ENCODE peak calls at places on chromosomes 4 and X, in eight cellular contexts. One of them, this sample, is unnamed.

GRCh38 chr4:24922416-24922815 is 9.6 kb upstream of the CCDC149 start:
- DNase-seq in right atrium auricular region: no peak
- DNase-seq in testis: no peak
- DNase-seq in tibial nerve: no peak
- DNase-seq in substantia nigra: no peak
- DNase-seq in CD4-positive, alpha-beta T cell: no peak
- DNase-seq in breast epithelium: no peak
- DNase-seq in ovary: no peak
- DNase-seq in this sample: no peak

GRCh38 chr4:127249066-127249766 is 383.5 kb upstream of the INTU start:
- DNase-seq in right atrium auricular region: no peak
- DNase-seq in testis: no peak
- DNase-seq in tibial nerve: no peak
- DNase-seq in substantia nigra: no peak
- DNase-seq in CD4-positive, alpha-beta T cell: no peak
- DNase-seq in breast epithelium: no peak
- DNase-seq in ovary: no peak
- DNase-seq in this sample: no peak

GRCh38 chr4:174604198-174604597 is 81.9 kb upstream of the HPGD start:
- DNase-seq in right atrium auricular region: no peak
- DNase-seq in testis: no peak
- DNase-seq in tibial nerve: no peak
- DNase-seq in substantia nigra: no peak
- DNase-seq in CD4-positive, alpha-beta T cell: no peak
- DNase-seq in breast epithelium: no peak
- DNase-seq in ovary: no peak
- DNase-seq in this sample: no peak

GRCh38 chr4:169048867-169049266 is 38.8 kb upstream of the CBR4 start:
- DNase-seq in right atrium auricular region: no peak
- DNase-seq in testis: no peak
- DNase-seq in tibial nerve: no peak
- DNase-seq in substantia nigra: no peak
- DNase-seq in CD4-positive, alpha-beta T cell: no peak
- DNase-seq in breast epithelium: no peak
- DNase-seq in ovary: no peak
- DNase-seq in this sample: no peak

GRCh38 chr4:107036602-107037151 is 564 bp upstream of the DKK2 start:
- DNase-seq in right atrium auricular region: no peak
- DNase-seq in testis: no peak
- DNase-seq in tibial nerve: no peak
- DNase-seq in substantia nigra: no peak
- DNase-seq in CD4-positive, alpha-beta T cell: no peak
- DNase-seq in breast epithelium: no peak
- DNase-seq in ovary: no peak
- DNase-seq in this sample: no peak

GRCh38 chrX:136546369-136546768 is 14.4 kb downstream of the VGLL1 start:
- DNase-seq in right atrium auricular region: no peak
- DNase-seq in testis: no peak
- DNase-seq in tibial nerve: no peak
- DNase-seq in substantia nigra: no peak
- DNase-seq in CD4-positive, alpha-beta T cell: no peak
- DNase-seq in breast epithelium: no peak
- DNase-seq in ovary: no peak
- DNase-seq in this sample: no peak

GRCh38 chr4:41305486-41305885 is 48.8 kb downstream of the UCHL1 start:
- DNase-seq in right atrium auricular region: no peak
- DNase-seq in testis: no peak
- DNase-seq in tibial nerve: no peak
- DNase-seq in substantia nigra: no peak
- DNase-seq in CD4-positive, alpha-beta T cell: no peak
- DNase-seq in breast epithelium: no peak
- DNase-seq in ovary: no peak
- DNase-seq in this sample: no peak

GRCh38 chr4:125283702-125284279 is 31.0 kb upstream of the FAT4 start:
- DNase-seq in right atrium auricular region: no peak
- DNase-seq in testis: no peak
- DNase-seq in tibial nerve: no peak
- DNase-seq in substantia nigra: no peak
- DNase-seq in CD4-positive, alpha-beta T cell: no peak
- DNase-seq in breast epithelium: no peak
- DNase-seq in ovary: no peak
- DNase-seq in this sample: no peak

GRCh38 chrX:128975716-128976115 is 547.6 kb downstream of the SMARCA1 start:
- DNase-seq in right atrium auricular region: no peak
- DNase-seq in testis: peak; percentile 54
- DNase-seq in tibial nerve: peak; percentile 4
- DNase-seq in substantia nigra: peak; percentile 18
- DNase-seq in CD4-positive, alpha-beta T cell: no peak
- DNase-seq in breast epithelium: no peak
- DNase-seq in ovary: no peak
- DNase-seq in this sample: no peak

GRCh38 chrX:38271154-38271716 is 50.6 kb upstream of the SRPX start:
- DNase-seq in right atrium auricular region: no peak
- DNase-seq in testis: no peak
- DNase-seq in tibial nerve: no peak
- DNase-seq in substantia nigra: no peak
- DNase-seq in CD4-positive, alpha-beta T cell: no peak
- DNase-seq in breast epithelium: no peak
- DNase-seq in ovary: no peak
- DNase-seq in this sample: no peak

GRCh38 chr4:52550186-52550585 is 108.9 kb downstream of the USP46 start:
- DNase-seq in right atrium auricular region: no peak
- DNase-seq in testis: no peak
- DNase-seq in tibial nerve: no peak
- DNase-seq in substantia nigra: no peak
- DNase-seq in CD4-positive, alpha-beta T cell: no peak
- DNase-seq in breast epithelium: no peak
- DNase-seq in ovary: no peak
- DNase-seq in this sample: no peak

GRCh38 chr4:151207868-151208267 is 69.1 kb upstream of the PRSS48 start:
- DNase-seq in right atrium auricular region: no peak
- DNase-seq in testis: no peak
- DNase-seq in tibial nerve: no peak
- DNase-seq in substantia nigra: no peak
- DNase-seq in CD4-positive, alpha-beta T cell: no peak
- DNase-seq in breast epithelium: no peak
- DNase-seq in ovary: no peak
- DNase-seq in this sample: no peak

GRCh38 chr4:38160487-38161207 is 200.4 kb downstream of the PTTG2 start:
- DNase-seq in right atrium auricular region: peak; percentile 72
- DNase-seq in testis: no peak
- DNase-seq in tibial nerve: peak; percentile 73
- DNase-seq in substantia nigra: no peak
- DNase-seq in CD4-positive, alpha-beta T cell: peak; percentile 18
- DNase-seq in breast epithelium: no peak
- DNase-seq in ovary: no peak
- DNase-seq in this sample: peak; percentile 54

GRCh38 chr4:104677122-104677521 is 182.4 kb upstream of the CXXC4 start:
- DNase-seq in right atrium auricular region: no peak
- DNase-seq in testis: no peak
- DNase-seq in tibial nerve: no peak
- DNase-seq in substantia nigra: no peak
- DNase-seq in CD4-positive, alpha-beta T cell: no peak
- DNase-seq in breast epithelium: no peak
- DNase-seq in ovary: no peak
- DNase-seq in this sample: no peak

GRCh38 chr4:8536467-8536866 is 43.7 kb upstream of the GPR78 start:
- DNase-seq in right atrium auricular region: no peak
- DNase-seq in testis: no peak
- DNase-seq in tibial nerve: no peak
- DNase-seq in substantia nigra: no peak
- DNase-seq in CD4-positive, alpha-beta T cell: no peak
- DNase-seq in breast epithelium: no peak
- DNase-seq in ovary: no peak
- DNase-seq in this sample: no peak

GRCh38 chrX:122046226-122046625 is 998.8 kb downstream of the GLUD2 start:
- DNase-seq in right atrium auricular region: no peak
- DNase-seq in testis: no peak
- DNase-seq in tibial nerve: no peak
- DNase-seq in substantia nigra: no peak
- DNase-seq in CD4-positive, alpha-beta T cell: no peak
- DNase-seq in breast epithelium: no peak
- DNase-seq in ovary: no peak
- DNase-seq in this sample: no peak

GRCh38 chr4:23373269-23373668 is 516.6 kb downstream of the PPARGC1A start:
- DNase-seq in right atrium auricular region: peak; percentile 60
- DNase-seq in testis: peak; percentile 63
- DNase-seq in tibial nerve: no peak
- DNase-seq in substantia nigra: no peak
- DNase-seq in CD4-positive, alpha-beta T cell: no peak
- DNase-seq in breast epithelium: no peak
- DNase-seq in ovary: no peak
- DNase-seq in this sample: no peak

GRCh38 chrX:68821616-68822015 is 7.2 kb upstream of the EFNB1 start:
- DNase-seq in right atrium auricular region: no peak
- DNase-seq in testis: no peak
- DNase-seq in tibial nerve: no peak
- DNase-seq in substantia nigra: no peak
- DNase-seq in CD4-positive, alpha-beta T cell: no peak
- DNase-seq in breast epithelium: no peak
- DNase-seq in ovary: no peak
- DNase-seq in this sample: no peak

GRCh38 chrX:65300104-65300809 is 234.3 kb downstream of the LAS1L start:
- DNase-seq in right atrium auricular region: no peak
- DNase-seq in testis: peak; percentile 13
- DNase-seq in tibial nerve: no peak
- DNase-seq in substantia nigra: no peak
- DNase-seq in CD4-positive, alpha-beta T cell: no peak
- DNase-seq in breast epithelium: no peak
- DNase-seq in ovary: no peak
- DNase-seq in this sample: no peak

DNA sequence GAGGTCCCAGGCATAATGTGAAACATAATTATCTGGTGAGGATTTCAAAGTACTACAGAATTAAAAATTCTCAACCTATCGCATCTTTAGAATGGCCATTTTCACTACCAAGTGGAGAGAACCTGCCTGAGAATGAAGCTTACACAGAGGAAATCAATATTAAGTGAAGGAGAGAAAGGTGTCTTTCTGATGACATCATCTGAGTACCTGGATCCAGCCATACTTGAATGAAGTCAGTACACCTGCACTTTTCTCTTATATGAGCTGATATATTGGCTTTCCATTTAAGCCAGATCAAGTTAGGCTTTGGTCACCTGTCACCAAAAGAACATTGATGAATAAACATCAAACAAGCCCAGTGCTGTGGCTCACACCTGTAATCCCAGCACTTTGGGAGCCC is 118.9 kb upstream of the MED14 start:
- DNase-seq in right atrium auricular region: no peak
- DNase-seq in testis: no peak
- DNase-seq in tibial nerve: no peak
- DNase-seq in substantia nigra: no peak
- DNase-seq in CD4-positive, alpha-beta T cell: no peak
- DNase-seq in breast epithelium: no peak
- DNase-seq in ovary: no peak
- DNase-seq in this sample: no peak
- H3K27ac ChIP-seq in right atrium auricular region: no peak overlapping the region
- H3K27ac ChIP-seq in testis: no peak overlapping the region
- H3K27ac ChIP-seq in tibial nerve: no peak overlapping the region
- H3K27ac ChIP-seq in substantia nigra: no peak overlapping the region
- H3K27ac ChIP-seq in CD4-positive, alpha-beta T cell: no peak overlapping the region
- H3K27ac ChIP-seq in breast epithelium: no peak overlapping the region
- H3K27ac ChIP-seq in ovary: no peak overlapping the region
- H3K27ac ChIP-seq in this sample: no peak overlapping the region

GRCh38 chrX:15854080-15854655 is 445 bp downstream of the AP1S2 start:
- DNase-seq in right atrium auricular region: peak; percentile 62
- DNase-seq in testis: peak; percentile 61
- DNase-seq in tibial nerve: no peak
- DNase-seq in substantia nigra: peak; percentile 44
- DNase-seq in CD4-positive, alpha-beta T cell: peak; percentile 45
- DNase-seq in breast epithelium: peak; percentile 46
- DNase-seq in ovary: peak; percentile 53
- DNase-seq in this sample: peak; percentile 73

GRCh38 chrX:15855562-15856256 is 1.1 kb upstream of the AP1S2 start:
- DNase-seq in right atrium auricular region: no peak
- DNase-seq in testis: no peak
- DNase-seq in tibial nerve: no peak
- DNase-seq in substantia nigra: no peak
- DNase-seq in CD4-positive, alpha-beta T cell: no peak
- DNase-seq in breast epithelium: no peak
- DNase-seq in ovary: no peak
- DNase-seq in this sample: no peak

GRCh38 chrX:15856580-15856979 is 2.0 kb upstream of the AP1S2 start:
- DNase-seq in right atrium auricular region: no peak
- DNase-seq in testis: no peak
- DNase-seq in tibial nerve: no peak
- DNase-seq in substantia nigra: no peak
- DNase-seq in CD4-positive, alpha-beta T cell: no peak
- DNase-seq in breast epithelium: no peak
- DNase-seq in ovary: no peak
- DNase-seq in this sample: no peak

GRCh38 chrX:15854712-15855561 is at the start of gene AP1S2:
- DNase-seq in right atrium auricular region: peak; percentile 92
- DNase-seq in testis: peak; percentile 92
- DNase-seq in tibial nerve: peak; percentile 74
- DNase-seq in substantia nigra: peak; percentile 87
- DNase-seq in CD4-positive, alpha-beta T cell: peak; percentile 99
- DNase-seq in breast epithelium: peak; percentile 86
- DNase-seq in ovary: peak; percentile 93
- DNase-seq in this sample: peak; percentile 98

DNA sequence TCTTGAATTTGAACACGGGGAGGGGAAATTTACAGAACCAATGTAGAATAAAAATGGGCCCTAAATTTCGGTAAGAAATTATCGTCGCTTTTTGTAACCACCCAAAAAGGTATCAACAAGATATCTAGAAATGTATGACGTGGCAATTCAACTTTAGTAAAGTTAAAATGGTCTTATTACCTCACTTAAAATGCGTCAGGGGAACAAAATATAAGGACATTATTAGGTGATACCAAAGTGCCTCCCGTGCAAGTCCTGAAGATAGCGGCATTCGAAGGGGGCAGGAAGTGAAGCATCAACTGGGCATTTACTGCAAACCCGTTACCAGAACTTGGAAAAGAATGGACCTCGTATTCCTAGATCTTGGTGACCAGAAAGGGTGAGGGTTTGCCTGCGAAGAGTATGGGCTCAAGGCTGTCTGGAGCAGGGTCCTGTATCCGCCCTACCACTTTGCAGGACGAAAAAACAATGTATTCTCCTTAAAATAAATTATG is 980 bp downstream of the AP1S2 start:
- DNase-seq in right atrium auricular region: no peak
- DNase-seq in testis: no peak
- DNase-seq in tibial nerve: no peak
- DNase-seq in substantia nigra: no peak
- DNase-seq in CD4-positive, alpha-beta T cell: no peak
- DNase-seq in breast epithelium: no peak
- DNase-seq in ovary: no peak
- DNase-seq in this sample: no peak
- H3K27ac ChIP-seq in right atrium auricular region: peak overlapping the region; percentile 93
- H3K27ac ChIP-seq in testis: peak overlapping the region; percentile 86
- H3K27ac ChIP-seq in tibial nerve: peak overlapping the region; percentile 96
- H3K27ac ChIP-seq in substantia nigra: peak overlapping the region; percentile 63
- H3K27ac ChIP-seq in CD4-positive, alpha-beta T cell: peak overlapping the region; percentile 29
- H3K27ac ChIP-seq in breast epithelium: no peak overlapping the region
- H3K27ac ChIP-seq in ovary: no peak overlapping the region
- H3K27ac ChIP-seq in this sample: peak overlapping the region; percentile 92

GRCh38 chrX:45758319-45758718 is 557.6 kb upstream of the DIPK2B start:
- DNase-seq in right atrium auricular region: no peak
- DNase-seq in testis: no peak
- DNase-seq in tibial nerve: no peak
- DNase-seq in substantia nigra: no peak
- DNase-seq in CD4-positive, alpha-beta T cell: peak; percentile 11
- DNase-seq in breast epithelium: no peak
- DNase-seq in ovary: no peak
- DNase-seq in this sample: no peak
- H3K27ac ChIP-seq in right atrium auricular region: peak overlapping the region; percentile 50
- H3K27ac ChIP-seq in testis: no peak overlapping the region
- H3K27ac ChIP-seq in tibial nerve: peak overlapping the region; percentile 64
- H3K27ac ChIP-seq in substantia nigra: no peak overlapping the region
- H3K27ac ChIP-seq in CD4-positive, alpha-beta T cell: peak overlapping the region; percentile 16
- H3K27ac ChIP-seq in breast epithelium: no peak overlapping the region
- H3K27ac ChIP-seq in ovary: no peak overlapping the region
- H3K27ac ChIP-seq in this sample: peak overlapping the region; percentile 67

GRCh38 chr4:88028961-88029360 is 21.5 kb downstream of the PKD2 start:
- DNase-seq in right atrium auricular region: no peak
- DNase-seq in testis: no peak
- DNase-seq in tibial nerve: no peak
- DNase-seq in substantia nigra: no peak
- DNase-seq in CD4-positive, alpha-beta T cell: no peak
- DNase-seq in breast epithelium: no peak
- DNase-seq in ovary: no peak
- DNase-seq in this sample: no peak
- H3K27ac ChIP-seq in right atrium auricular region: no peak overlapping the region
- H3K27ac ChIP-seq in testis: no peak overlapping the region
- H3K27ac ChIP-seq in tibial nerve: peak overlapping the region; percentile 84
- H3K27ac ChIP-seq in substantia nigra: no peak overlapping the region
- H3K27ac ChIP-seq in CD4-positive, alpha-beta T cell: no peak overlapping the region
- H3K27ac ChIP-seq in breast epithelium: peak overlapping the region; percentile 82
- H3K27ac ChIP-seq in ovary: no peak overlapping the region
- H3K27ac ChIP-seq in this sample: no peak overlapping the region